ENCODE peak calls at places on chromosomes 2 and 18, in five cellular contexts. T is GM13977, A is hippocampal formation, I is esophagus squamous epithelium, E is fibroblast of the conjunctiva. D is an unnamed sample.

GRCh38 chr2:3628241-3628679 is 29.7 kb upstream of the ALLC start:
- DNase-seq in E (no peak), A (no peak), I (no peak), T (no peak), D (no peak)

GRCh38 chr2:20447437-20448245 is 767 bp downstream of the RHOB start:
- DNase-seq in I (no peak), T (peak; percentile 72), E (no peak), A (no peak), D (peak; percentile 41)

GRCh38 chr2:165357758-165358157 is 111.7 kb upstream of the CSRNP3 start:
- DNase-seq in A (no peak), I (no peak), T (no peak), E (peak; percentile 62), D (no peak)

GRCh38 chr2:190592831-190593230 is 56.1 kb upstream of the NAB1 start:
- DNase-seq in E (no peak), A (no peak), T (no peak), I (no peak), D (no peak)

GRCh38 chr18:902179-902718 is 2.4 kb upstream of the ADCYAP1 start:
- DNase-seq in T (peak; percentile 24), A (no peak), E (no peak), I (no peak), D (peak; percentile 24)

GRCh38 chr2:24702800-24703199 is 90.4 kb downstream of the PTRHD1 start:
- DNase-seq in I (no peak), A (no peak), E (peak; percentile 56), T (no peak), D (no peak)

GRCh38 chr2:236855866-236856855 is 229.5 kb upstream of the COPS8 start:
- DNase-seq in T (no peak), A (no peak), E (no peak), I (no peak), D (no peak)

GRCh38 chr2:117336496-117336895 is 478.0 kb upstream of the DDX18 start:
- DNase-seq in A (no peak), T (no peak), E (no peak), I (no peak), D (no peak)

GRCh38 chr2:98703738-98704137 is 27.2 kb downstream of the MGAT4A start:
- DNase-seq in E (no peak), I (no peak), T (no peak), A (no peak), D (no peak)

GRCh38 chr2:167140330-167140729 is 252.1 kb downstream of the XIRP2 start:
- DNase-seq in I (no peak), A (no peak), E (no peak), T (no peak), D (no peak)

GRCh38 chr18:32093523-32093922 is 1.8 kb downstream of the RNF138 start:
- DNase-seq in T (peak; percentile 35), E (no peak), A (no peak), I (no peak), D (peak; percentile 26)